ENCODE peak calls at places on chromosomes 7 and 10, in six cellular contexts. W is effector CD4-positive, alpha-beta T cell; X is stimulated activated CD8-positive, alpha-beta memory T cell treated with anti-CD3 and anti-CD28 coated beads, Interleukin-15, amount 100 ng/mL, for 24 hours; R is NCI-H82; S is astrocyte of the hippocampus; Q is endothelial cell. P is an unnamed sample.

GRCh38 chr10:21976739-21977138 is 26.8 kb downstream of the DNAJC1 start:
- DNase-seq in Q (no peak), S (no peak), R (no peak), W (no peak), X (no peak), P (no peak)

GRCh38 chr7:107315821-107316220 is 147.0 kb downstream of the HBP1 start:
- DNase-seq in S (no peak), W (no peak), R (no peak), X (no peak), Q (no peak), P (no peak)

GRCh38 chr10:11884706-11885423 is 61.7 kb downstream of the PROSER2 start:
- DNase-seq in R (no peak), Q (no peak), X (no peak), W (no peak), S (no peak), P (no peak)

GRCh38 chr10:77087406-77087805 is 550.2 kb downstream of the KCNMA1 start:
- DNase-seq in Q (no peak), R (peak; percentile 63), W (no peak), X (no peak), S (no peak), P (no peak)

GRCh38 chr7:138746073-138746472 is 44.9 kb upstream of the SVOPL start:
- DNase-seq in R (no peak), W (no peak), Q (no peak), S (no peak), X (no peak), P (no peak)

GRCh38 chr10:3395487-3395886 is 222.9 kb upstream of the PITRM1 start:
- DNase-seq in S (peak; percentile 48), Q (no peak), W (no peak), X (no peak), R (peak; percentile 49), P (no peak)

GRCh38 chr10:24570658-24571426 is 152.8 kb downstream of the ARHGAP21 start:
- DNase-seq in X (no peak), Q (no peak), S (no peak), R (no peak), W (no peak), P (no peak)

GRCh38 chr10:113625461-113626186 is 38.2 kb downstream of the NRAP start:
- DNase-seq in R (no peak), X (no peak), Q (no peak), S (no peak), W (no peak), P (no peak)

GRCh38 chr10:84681781-84682180 is 353.4 kb downstream of the CCSER2 start:
- DNase-seq in R (no peak), W (no peak), Q (no peak), X (no peak), S (no peak), P (no peak)

GRCh38 chr10:104329754-104330153 is 8.5 kb downstream of the ITPRIP start:
- DNase-seq in Q (no peak), X (no peak), W (no peak), R (no peak), S (peak; percentile 69), P (no peak)

GRCh38 chr7:127792528-127793342 is 140.7 kb downstream of the SND1 start:
- DNase-seq in W (no peak), Q (peak; percentile 50), S (no peak), R (peak; percentile 65), X (no peak), P (peak; percentile 33)

GRCh38 chr7:69708857-69709256 is 110.6 kb downstream of the AUTS2 start:
- DNase-seq in S (peak; percentile 76), Q (no peak), W (no peak), R (peak; percentile 89), X (no peak), P (no peak)

P was measured in CD4-positive, CD25-positive, alpha-beta regulatory T cell.